ENCODE peak calls at places on chromosomes 1 and 21, in six cellular contexts. One of them, this sample, is unnamed.

GRCh38 chr1:47190807-47191206 is 971 bp upstream of the PDZK1IP1 start:
- DNase-seq in AG09309: no peak
- DNase-seq in iPS-NIHi11: no peak
- DNase-seq in T47D: no peak
- DNase-seq in left cardiac atrium: no peak
- DNase-seq in HuH-7: no peak
- DNase-seq in this sample: no peak

GRCh38 chr1:44029911-44030605 is 1.2 kb downstream of the SLC6A9 start:
- DNase-seq in AG09309: no peak
- DNase-seq in HuH-7: peak
- DNase-seq in left cardiac atrium: peak
- DNase-seq in iPS-NIHi11: peak
- DNase-seq in T47D: peak
- DNase-seq in this sample: peak

GRCh38 chr1:228365321-228366061 is 41.1 kb downstream of the TRIM11 start:
- DNase-seq in left cardiac atrium: peak
- DNase-seq in T47D: no peak
- DNase-seq in iPS-NIHi11: no peak
- DNase-seq in HuH-7: no peak
- DNase-seq in AG09309: no peak
- DNase-seq in this sample: no peak

GRCh38 chr21:17931080-17931479 is 111.9 kb upstream of the C21orf91 start:
- DNase-seq in iPS-NIHi11: no peak
- DNase-seq in T47D: no peak
- DNase-seq in left cardiac atrium: no peak
- DNase-seq in AG09309: no peak
- DNase-seq in HuH-7: no peak
- DNase-seq in this sample: no peak

GRCh38 chr1:207002731-207003146 is 29.8 kb downstream of the C1orf116 start:
- DNase-seq in AG09309: no peak
- DNase-seq in HuH-7: no peak
- DNase-seq in T47D: no peak
- DNase-seq in iPS-NIHi11: no peak
- DNase-seq in left cardiac atrium: no peak
- DNase-seq in this sample: no peak

GRCh38 chr1:30670195-30671060 is 53.0 kb downstream of the MATN1 start:
- DNase-seq in left cardiac atrium: no peak
- DNase-seq in AG09309: peak
- DNase-seq in HuH-7: no peak
- DNase-seq in iPS-NIHi11: no peak
- DNase-seq in T47D: no peak
- DNase-seq in this sample: no peak

GRCh38 chr1:185350027-185350442 is 33.0 kb upstream of the IVNS1ABP start:
- DNase-seq in HuH-7: no peak
- DNase-seq in left cardiac atrium: no peak
- DNase-seq in T47D: no peak
- DNase-seq in iPS-NIHi11: no peak
- DNase-seq in AG09309: no peak
- DNase-seq in this sample: no peak

GRCh38 chr1:240194120-240194519 is 102.4 kb downstream of the FMN2 start:
- DNase-seq in left cardiac atrium: no peak
- DNase-seq in HuH-7: no peak
- DNase-seq in T47D: no peak
- DNase-seq in iPS-NIHi11: no peak
- DNase-seq in AG09309: peak
- DNase-seq in this sample: no peak

GRCh38 chr1:116933586-116934515 is 24.1 kb downstream of the PTGFRN start:
- DNase-seq in left cardiac atrium: no peak
- DNase-seq in HuH-7: no peak
- DNase-seq in T47D: no peak
- DNase-seq in iPS-NIHi11: no peak
- DNase-seq in AG09309: no peak
- DNase-seq in this sample: no peak

GRCh38 chr1:3632716-3633343 is 8.0 kb downstream of the TPRG1L start:
- DNase-seq in HuH-7: no peak
- DNase-seq in T47D: no peak
- DNase-seq in left cardiac atrium: no peak
- DNase-seq in iPS-NIHi11: no peak
- DNase-seq in AG09309: no peak
- DNase-seq in this sample: no peak